ENCODE peak calls at places on chromosome X, in four cellular contexts. Q is mesendoderm, M is H1, X is H9. P is an unnamed sample.

GRCh38 chrX:40018021-40018420 is 79.7 kb downstream of the BCOR start:
- DNase-seq in Q (no peak), M (no peak), X (no peak), P (no peak)

GRCh38 chrX:67619253-67619652 is 75.4 kb downstream of the AR start:
- DNase-seq in Q (no peak), M (no peak), X (no peak), P (peak; percentile 33)

GRCh38 chrX:120457766-120458180 is 11.3 kb downstream of the LAMP2 start:
- DNase-seq in Q (no peak), M (no peak), X (no peak), P (peak; percentile 76)

GRCh38 chrX:24145340-24146186 is 4.0 kb upstream of the ZFX start:
- DNase-seq in Q (no peak), M (no peak), X (no peak), P (peak; percentile 54)

GRCh38 chrX:15269618-15270521 is at the start of gene ASB9:
- DNase-seq in Q (peak; percentile 45), M (peak; percentile 39), X (peak; percentile 43), P (peak; percentile 34)

GRCh38 chrX:41452565-41452964 is 5.4 kb downstream of the NYX start:
- DNase-seq in Q (no peak), M (no peak), X (no peak), P (peak; percentile 21)

GRCh38 chrX:39320165-39320564 is 518.9 kb downstream of the MID1IP1 start:
- DNase-seq in Q (no peak), M (no peak), X (no peak), P (no peak)

GRCh38 chrX:134453631-134454030 is 6.3 kb upstream of the HPRT1 start:
- DNase-seq in Q (peak; percentile 5), M (no peak), X (no peak), P (no peak)

GRCh38 chrX:19840899-19841648 is 46.3 kb downstream of the SH3KBP1 start:
- DNase-seq in Q (peak; percentile 96), M (no peak), X (peak; percentile 49), P (no peak)

GRCh38 chrX:130834149-130834548 is 68.9 kb downstream of the ENOX2 start:
- DNase-seq in Q (peak; percentile 62), M (no peak), X (peak; percentile 29), P (no peak)

GRCh38 chrX:88416965-88417364 is 330.1 kb upstream of the CPXCR1 start:
- DNase-seq in Q (no peak), M (no peak), X (no peak), P (no peak)

GRCh38 chrX:153226344-153227190 is 47.5 kb downstream of the MAGEA1 start:
- DNase-seq in Q (peak; percentile 98), M (peak; percentile 86), X (peak; percentile 95), P (peak; percentile 2)

GRCh38 chrX:136251042-136251991 is at the start of gene MAP7D3:
- DNase-seq in Q (peak; percentile 72), M (peak; percentile 63), X (peak; percentile 84), P (peak; percentile 33)

GRCh38 chrX:8364369-8365141 is 100.1 kb upstream of the VCX3B start:
- DNase-seq in Q (peak; percentile 71), M (peak; percentile 53), X (peak; percentile 60), P (no peak)

GRCh38 chrX:17788439-17788838 is 51.1 kb downstream of the SCML1 start:
- DNase-seq in Q (peak; percentile 59), M (peak; percentile 55), X (peak; percentile 62), P (peak; percentile 16)

GRCh38 chrX:11446951-11447350 is 153.7 kb downstream of the AMELX start:
- DNase-seq in Q (no peak), M (no peak), X (no peak), P (peak; percentile 35)

GRCh38 chrX:38726596-38726995 is 74.7 kb upstream of the MID1IP1 start:
- DNase-seq in Q (no peak), M (no peak), X (no peak), P (no peak)

GRCh38 chrX:18173494-18174180 is 47.0 kb downstream of the BEND2 start:
- DNase-seq in Q (no peak), M (no peak), X (no peak), P (no peak)

GRCh38 chrX:49879656-49880277 is 483 bp downstream of the USP27X start:
- DNase-seq in Q (peak; percentile 2), M (no peak), X (no peak), P (peak; percentile 1)

GRCh38 chrX:39693298-39693697 is 404.5 kb downstream of the BCOR start:
- DNase-seq in Q (peak; percentile 70), M (no peak), X (no peak), P (no peak)

GRCh38 chrX:40165206-40165605 is 67.4 kb upstream of the BCOR start:
- DNase-seq in Q (no peak), M (no peak), X (no peak), P (no peak)

DNA sequence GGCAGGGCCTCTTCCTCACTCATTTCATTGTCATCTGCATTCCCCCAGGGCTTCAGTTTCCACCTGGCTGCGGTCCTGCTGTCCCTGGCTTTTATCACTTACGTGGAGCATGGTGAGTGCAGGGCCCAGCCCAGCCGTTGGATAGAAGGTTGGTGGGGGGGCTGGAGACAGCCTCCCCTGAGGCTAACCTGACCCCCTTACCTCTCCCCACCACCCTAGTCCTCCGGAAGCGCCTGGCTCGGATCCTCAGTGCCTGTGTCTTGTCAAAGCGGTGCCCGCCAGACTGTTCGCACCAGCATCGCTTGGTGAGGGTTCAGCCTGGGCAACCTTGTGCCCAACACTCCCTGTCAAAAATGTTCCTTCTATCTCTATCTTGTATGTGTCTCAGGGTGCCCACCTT is 5.8 kb upstream of the EBP start:
- DNase-seq in Q (no peak), M (no peak), X (no peak), P (no peak)
- H4K5ac ChIP-seq in Q (no peak overlapping the region), M (no peak overlapping the region), X (no peak overlapping the region), P (no peak overlapping the region)

DNA sequence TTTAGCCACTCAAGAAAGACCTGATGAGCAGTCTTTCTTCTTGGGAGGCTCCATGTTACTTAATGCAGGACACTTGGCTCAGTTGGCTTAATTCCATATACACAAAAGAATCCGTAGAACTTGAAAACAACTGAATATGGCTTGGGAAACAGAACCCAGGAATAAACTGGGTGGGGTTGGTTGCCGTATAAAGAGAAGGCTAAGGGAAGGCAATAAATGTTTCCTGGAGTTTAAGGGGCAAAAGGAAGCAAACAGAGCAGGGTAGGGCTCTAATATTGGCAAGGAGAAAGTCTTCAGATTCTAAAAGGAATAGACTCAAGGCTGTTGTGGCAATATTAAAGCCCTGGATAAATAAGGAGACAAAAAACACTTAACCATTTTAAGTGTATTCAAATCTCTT is 8.4 kb downstream of the TNMD start:
- DNase-seq in Q (no peak), M (no peak), X (no peak), P (no peak)
- H4K5ac ChIP-seq in Q (no peak overlapping the region), M (no peak overlapping the region), X (no peak overlapping the region), P (no peak overlapping the region)

GRCh38 chrX:68985135-68985725 is 156.4 kb downstream of the EFNB1 start:
- DNase-seq in Q (peak; percentile 21), M (no peak), X (peak; percentile 20), P (no peak)
- H4K5ac ChIP-seq in Q (no peak overlapping the region), M (no peak overlapping the region), X (no peak overlapping the region), P (no peak overlapping the region)

GRCh38 chrX:68749426-68749825 is 79.4 kb upstream of the EFNB1 start:
- DNase-seq in Q (no peak), M (no peak), X (no peak), P (no peak)

GRCh38 chrX:68753218-68753617 is 75.6 kb upstream of the EFNB1 start:
- DNase-seq in Q (no peak), M (no peak), X (no peak), P (no peak)

GRCh38 chrX:68754406-68754805 is 74.4 kb upstream of the EFNB1 start:
- DNase-seq in Q (no peak), M (no peak), X (no peak), P (no peak)

GRCh38 chrX:68750316-68750715 is 78.5 kb upstream of the EFNB1 start:
- DNase-seq in Q (no peak), M (no peak), X (no peak), P (no peak)

GRCh38 chrX:68751372-68751771 is 77.4 kb upstream of the EFNB1 start:
- DNase-seq in Q (no peak), M (no peak), X (no peak), P (no peak)
- H4K5ac ChIP-seq in Q (no peak overlapping the region), M (no peak overlapping the region), X (no peak overlapping the region), P (no peak overlapping the region)